ENCODE peak calls at places on chromosome 10, in six cellular contexts. G, Y, X, E, M and K are unnamed samples.
A peak's percentile ranks its signal among the peaks of the same experiment; 100 is the strongest.

GRCh38 chr10:3759397-3759796 is 25.6 kb downstream of the KLF6 start:
- DNase-seq in G (no peak), Y (no peak), E (no peak), X (no peak), M (no peak), K (no peak)

GRCh38 chr10:119667562-119668328 is 16.6 kb downstream of the BAG3 start:
- DNase-seq in M (no peak), G (no peak), Y (peak; percentile 86), X (peak; percentile 88), E (peak; percentile 45), K (peak; percentile 24)

GRCh38 chr10:1074748-1075358 is 18.7 kb downstream of the WDR37 start:
- DNase-seq in M (no peak), G (no peak), X (no peak), E (no peak), Y (no peak), K (peak; percentile 20)

GRCh38 chr10:132414402-132415016 is 17.5 kb downstream of the PWWP2B start:
- DNase-seq in X (no peak), E (no peak), M (no peak), Y (no peak), G (no peak), K (no peak)

GRCh38 chr10:44926771-44927751 is 15.9 kb downstream of the TMEM72 start:
- DNase-seq in X (no peak), E (no peak), G (no peak), Y (no peak), M (no peak), K (no peak)

GRCh38 chr10:6494934-6495592 is 85.0 kb downstream of the PRKCQ start:
- DNase-seq in X (no peak), G (no peak), M (peak; percentile 64), Y (no peak), E (no peak), K (no peak)

GRCh38 chr10:44831581-44831980 is 79.6 kb upstream of the TMEM72 start:
- DNase-seq in X (no peak), Y (no peak), G (no peak), M (no peak), E (no peak), K (no peak)

GRCh38 chr10:127968659-127969058 is 61.8 kb downstream of the PTPRE start:
- DNase-seq in G (no peak), Y (no peak), X (peak; percentile 21), E (no peak), M (no peak), K (no peak)

GRCh38 chr10:77289027-77289501 is 348.5 kb downstream of the KCNMA1 start:
- DNase-seq in X (no peak), M (no peak), G (no peak), Y (no peak), E (no peak), K (no peak)

GRCh38 chr10:76738991-76739390 is 898.6 kb downstream of the KCNMA1 start:
- DNase-seq in Y (no peak), X (no peak), M (no peak), E (no peak), G (no peak), K (no peak)

GRCh38 chr10:47360419-47361040 is 12.4 kb downstream of the RBP3 start:
- DNase-seq in X (no peak), G (no peak), E (no peak), M (no peak), Y (no peak), K (no peak)

GRCh38 chr10:624605-625334 is 64.7 kb downstream of the DIP2C start:
- DNase-seq in X (peak; percentile 98), G (no peak), Y (peak; percentile 83), E (peak; percentile 35), M (no peak), K (peak; percentile 28)

GRCh38 chr10:129939416-129940275 is 24.4 kb downstream of the EBF3 start:
- DNase-seq in M (no peak), Y (no peak), E (no peak), G (no peak), X (no peak), K (no peak)

GRCh38 chr10:23516530-23516929 is 77.7 kb downstream of the OTUD1 start:
- DNase-seq in E (no peak), X (no peak), G (no peak), M (no peak), Y (no peak), K (no peak)

GRCh38 chr10:129046074-129046681 is 420.9 kb upstream of the MGMT start:
- DNase-seq in Y (peak; percentile 42), E (no peak), G (no peak), X (no peak), M (no peak), K (no peak)

GRCh38 chr10:93039721-93040120 is 20.9 kb upstream of the CYP26C1 start:
- DNase-seq in G (peak; percentile 41), Y (no peak), M (no peak), X (no peak), E (no peak), K (no peak)

GRCh38 chr10:114716811-114717404 is 58.8 kb upstream of the ABLIM1 start:
- DNase-seq in E (no peak), G (no peak), Y (no peak), X (no peak), M (no peak), K (no peak)

GRCh38 chr10:69479737-69480412 is 28.6 kb downstream of the TSPAN15 start:
- DNase-seq in G (no peak), E (no peak), X (no peak), M (no peak), Y (no peak), K (peak; percentile 8)

GRCh38 chr10:13885238-13885990 is 298.6 kb downstream of the PRPF18 start:
- DNase-seq in Y (no peak), E (no peak), X (peak; percentile 98), M (no peak), G (no peak), K (no peak)

GRCh38 chr10:78416031-78416800 is 382.6 kb downstream of the RPS24 start:
- DNase-seq in G (no peak), X (peak; percentile 30), M (no peak), Y (no peak), E (no peak), K (peak; percentile 68)

GRCh38 chr10:27742926-27743735 is 2.5 kb downstream of the MKX start:
- DNase-seq in M (peak; percentile 46), Y (peak; percentile 36), X (no peak), G (no peak), E (no peak), K (no peak)